ENCODE peak calls at places on chromosomes 4 and X, in ten cellular contexts. One of them, this sample, is unnamed.

GRCh38 chr4:54085284-54085683 is 14.7 kb upstream of the GSX2 start:
- DNase-seq in hypothalamus: no peak
- DNase-seq in non-pigmented ciliary epithelial cell: peak
- DNase-seq in RCC 7860: peak
- DNase-seq in AG10803: peak
- DNase-seq in RWPE1: peak
- DNase-seq in GM20000: no peak
- DNase-seq in amniotic epithelial cell: peak
- DNase-seq in sigmoid colon: no peak
- DNase-seq in GM19239: no peak
- DNase-seq in this sample: no peak

GRCh38 chr4:94516067-94516466 is 64.3 kb downstream of the PDLIM5 start:
- DNase-seq in hypothalamus: no peak
- DNase-seq in non-pigmented ciliary epithelial cell: no peak
- DNase-seq in RCC 7860: peak
- DNase-seq in AG10803: peak
- DNase-seq in RWPE1: peak
- DNase-seq in GM20000: no peak
- DNase-seq in amniotic epithelial cell: peak
- DNase-seq in sigmoid colon: no peak
- DNase-seq in GM19239: no peak
- DNase-seq in this sample: no peak

GRCh38 chr4:41851621-41852020 is 83.6 kb upstream of the TMEM33 start:
- DNase-seq in hypothalamus: no peak
- DNase-seq in non-pigmented ciliary epithelial cell: no peak
- DNase-seq in RCC 7860: no peak
- DNase-seq in AG10803: no peak
- DNase-seq in RWPE1: no peak
- DNase-seq in GM20000: no peak
- DNase-seq in amniotic epithelial cell: no peak
- DNase-seq in sigmoid colon: no peak
- DNase-seq in GM19239: no peak
- DNase-seq in this sample: no peak

GRCh38 chrX:30343206-30343605 is 34.0 kb upstream of the NR0B1 start:
- DNase-seq in hypothalamus: no peak
- DNase-seq in non-pigmented ciliary epithelial cell: no peak
- DNase-seq in RCC 7860: no peak
- DNase-seq in AG10803: no peak
- DNase-seq in RWPE1: no peak
- DNase-seq in GM20000: no peak
- DNase-seq in amniotic epithelial cell: no peak
- DNase-seq in sigmoid colon: no peak
- DNase-seq in GM19239: no peak
- DNase-seq in this sample: no peak

GRCh38 chrX:83416273-83416672 is 91.8 kb upstream of the POU3F4 start:
- DNase-seq in hypothalamus: no peak
- DNase-seq in non-pigmented ciliary epithelial cell: no peak
- DNase-seq in RCC 7860: no peak
- DNase-seq in AG10803: no peak
- DNase-seq in RWPE1: no peak
- DNase-seq in GM20000: no peak
- DNase-seq in amniotic epithelial cell: no peak
- DNase-seq in sigmoid colon: no peak
- DNase-seq in GM19239: no peak
- DNase-seq in this sample: peak

GRCh38 chrX:154444001-154444754 is at the start of gene FAM50A:
- DNase-seq in hypothalamus: peak
- DNase-seq in non-pigmented ciliary epithelial cell: no peak
- DNase-seq in RCC 7860: peak
- DNase-seq in AG10803: peak
- DNase-seq in RWPE1: no peak
- DNase-seq in GM20000: peak
- DNase-seq in amniotic epithelial cell: no peak
- DNase-seq in sigmoid colon: peak
- DNase-seq in GM19239: peak
- DNase-seq in this sample: peak

GRCh38 chrX:46647251-46647650 is 73.7 kb downstream of the CHST7 start:
- DNase-seq in hypothalamus: no peak
- DNase-seq in non-pigmented ciliary epithelial cell: no peak
- DNase-seq in RCC 7860: no peak
- DNase-seq in AG10803: peak
- DNase-seq in RWPE1: no peak
- DNase-seq in GM20000: no peak
- DNase-seq in amniotic epithelial cell: no peak
- DNase-seq in sigmoid colon: no peak
- DNase-seq in GM19239: no peak
- DNase-seq in this sample: no peak

GRCh38 chr4:144906181-144906895 is 191.7 kb downstream of the ANAPC10 start:
- DNase-seq in hypothalamus: no peak
- DNase-seq in non-pigmented ciliary epithelial cell: peak
- DNase-seq in RCC 7860: no peak
- DNase-seq in AG10803: no peak
- DNase-seq in RWPE1: no peak
- DNase-seq in GM20000: no peak
- DNase-seq in amniotic epithelial cell: peak
- DNase-seq in sigmoid colon: no peak
- DNase-seq in GM19239: no peak
- DNase-seq in this sample: no peak

GRCh38 chr4:159065513-159066240 is 37.2 kb upstream of the RAPGEF2 start:
- DNase-seq in hypothalamus: no peak
- DNase-seq in non-pigmented ciliary epithelial cell: no peak
- DNase-seq in RCC 7860: no peak
- DNase-seq in AG10803: no peak
- DNase-seq in RWPE1: no peak
- DNase-seq in GM20000: no peak
- DNase-seq in amniotic epithelial cell: no peak
- DNase-seq in sigmoid colon: no peak
- DNase-seq in GM19239: no peak
- DNase-seq in this sample: no peak

GRCh38 chr4:81049310-81049709 is 18.8 kb downstream of the BMP3 start:
- DNase-seq in hypothalamus: no peak
- DNase-seq in non-pigmented ciliary epithelial cell: no peak
- DNase-seq in RCC 7860: no peak
- DNase-seq in AG10803: no peak
- DNase-seq in RWPE1: no peak
- DNase-seq in GM20000: no peak
- DNase-seq in amniotic epithelial cell: no peak
- DNase-seq in sigmoid colon: no peak
- DNase-seq in GM19239: no peak
- DNase-seq in this sample: no peak

GRCh38 chr4:91961504-91961903 is 342.3 kb upstream of the GRID2 start:
- DNase-seq in hypothalamus: no peak
- DNase-seq in non-pigmented ciliary epithelial cell: no peak
- DNase-seq in RCC 7860: no peak
- DNase-seq in AG10803: no peak
- DNase-seq in RWPE1: no peak
- DNase-seq in GM20000: no peak
- DNase-seq in amniotic epithelial cell: peak
- DNase-seq in sigmoid colon: no peak
- DNase-seq in GM19239: no peak
- DNase-seq in this sample: no peak

GRCh38 chr4:1469596-1470392 is 63.6 kb upstream of the NKX1-1 start:
- DNase-seq in hypothalamus: no peak
- DNase-seq in non-pigmented ciliary epithelial cell: no peak
- DNase-seq in RCC 7860: no peak
- DNase-seq in AG10803: no peak
- DNase-seq in RWPE1: peak
- DNase-seq in GM20000: no peak
- DNase-seq in amniotic epithelial cell: peak
- DNase-seq in sigmoid colon: no peak
- DNase-seq in GM19239: no peak
- DNase-seq in this sample: no peak

GRCh38 chr4:185341841-185342240 is 53.9 kb downstream of the LRP2BP start:
- DNase-seq in hypothalamus: no peak
- DNase-seq in non-pigmented ciliary epithelial cell: no peak
- DNase-seq in RCC 7860: no peak
- DNase-seq in AG10803: no peak
- DNase-seq in RWPE1: no peak
- DNase-seq in GM20000: peak
- DNase-seq in amniotic epithelial cell: no peak
- DNase-seq in sigmoid colon: no peak
- DNase-seq in GM19239: no peak
- DNase-seq in this sample: no peak

GRCh38 chr4:7876096-7876993 is 63.3 kb downstream of the AFAP1 start:
- DNase-seq in hypothalamus: no peak
- DNase-seq in non-pigmented ciliary epithelial cell: no peak
- DNase-seq in RCC 7860: peak
- DNase-seq in AG10803: peak
- DNase-seq in RWPE1: no peak
- DNase-seq in GM20000: no peak
- DNase-seq in amniotic epithelial cell: peak
- DNase-seq in sigmoid colon: peak
- DNase-seq in GM19239: no peak
- DNase-seq in this sample: peak

GRCh38 chr4:155566241-155566823 is 100.3 kb upstream of the GUCY1A1 start:
- DNase-seq in hypothalamus: no peak
- DNase-seq in non-pigmented ciliary epithelial cell: no peak
- DNase-seq in RCC 7860: no peak
- DNase-seq in AG10803: peak
- DNase-seq in RWPE1: no peak
- DNase-seq in GM20000: no peak
- DNase-seq in amniotic epithelial cell: peak
- DNase-seq in sigmoid colon: no peak
- DNase-seq in GM19239: no peak
- DNase-seq in this sample: no peak

GRCh38 chrX:13515181-13515930 is 54.0 kb upstream of the EGFL6 start:
- DNase-seq in hypothalamus: no peak
- DNase-seq in non-pigmented ciliary epithelial cell: no peak
- DNase-seq in RCC 7860: no peak
- DNase-seq in AG10803: peak
- DNase-seq in RWPE1: no peak
- DNase-seq in GM20000: no peak
- DNase-seq in amniotic epithelial cell: no peak
- DNase-seq in sigmoid colon: no peak
- DNase-seq in GM19239: no peak
- DNase-seq in this sample: no peak

GRCh38 chr4:145387079-145387478 is 94.6 kb upstream of the SMAD1 start:
- DNase-seq in hypothalamus: no peak
- DNase-seq in non-pigmented ciliary epithelial cell: no peak
- DNase-seq in RCC 7860: no peak
- DNase-seq in AG10803: no peak
- DNase-seq in RWPE1: no peak
- DNase-seq in GM20000: no peak
- DNase-seq in amniotic epithelial cell: no peak
- DNase-seq in sigmoid colon: no peak
- DNase-seq in GM19239: no peak
- DNase-seq in this sample: no peak

This sample was measured in SW480.